ENCODE peak calls at places on chromosomes 3 and 15, in six cellular contexts. U, L, M, G, S and Z are unnamed samples.

GRCh38 chr3:23819599-23820360 is 14.0 kb downstream of the UBE2E1 start:
- DNase-seq in L (no peak), U (no peak), M (no peak), G (no peak), S (no peak), Z (no peak)

GRCh38 chr3:146166450-146167222 is 5.7 kb upstream of the PLOD2 start:
- DNase-seq in L (no peak), G (peak; percentile 37), S (no peak), M (no peak), U (peak; percentile 83), Z (peak; percentile 93)

GRCh38 chr15:75578206-75578947 is 738 bp downstream of the PTPN9 start:
- DNase-seq in S (no peak), L (peak; percentile 27), M (peak; percentile 34), U (no peak), G (no peak), Z (no peak)

GRCh38 chr3:135922903-135923250 is 42.7 kb upstream of the PPP2R3A start:
- DNase-seq in L (no peak), U (no peak), M (no peak), G (no peak), S (no peak), Z (no peak)

GRCh38 chr3:164370970-164371369 is 707.3 kb downstream of the SI start:
- DNase-seq in L (no peak), M (no peak), U (no peak), G (no peak), S (no peak), Z (no peak)

GRCh38 chr3:97821413-97821809 is 400 bp upstream of the CRYBG3 start:
- DNase-seq in G (peak; percentile 84), L (no peak), M (peak; percentile 55), U (no peak), S (no peak), Z (no peak)

GRCh38 chr3:47003461-47004368 is 24.2 kb downstream of the NBEAL2 start:
- DNase-seq in U (no peak), S (no peak), L (no peak), M (no peak), G (no peak), Z (no peak)

GRCh38 chr3:131083190-131083863 is 56.6 kb downstream of the NEK11 start:
- DNase-seq in M (peak; percentile 41), S (no peak), G (no peak), U (no peak), L (no peak), Z (no peak)

GRCh38 chr3:184679056-184679502 is 32.8 kb downstream of the MAGEF1 start:
- DNase-seq in S (no peak), L (peak; percentile 51), U (no peak), G (peak; percentile 47), M (peak; percentile 64), Z (no peak)

GRCh38 chr3:128286691-128287090 is 133.4 kb downstream of the EEFSEC start:
- DNase-seq in M (no peak), L (no peak), U (no peak), G (no peak), S (no peak), Z (peak; percentile 52)

GRCh38 chr15:83200589-83200988 is 7.0 kb downstream of the HDGFL3 start:
- DNase-seq in M (no peak), L (no peak), U (peak; percentile 31), G (peak; percentile 17), S (no peak), Z (no peak)
- H3K9ac ChIP-seq in M (no peak overlapping the region), L (no peak overlapping the region), U (no peak overlapping the region), G (no peak overlapping the region), S (no peak overlapping the region), Z (no peak overlapping the region)

GRCh38 chr15:101583284-101583683 is 68.9 kb downstream of the TM2D3 start:
- DNase-seq in M (no peak), L (no peak), U (no peak), S (no peak), G (no peak), Z (no peak)

GRCh38 chr15:101579766-101580165 is 72.4 kb downstream of the TM2D3 start:
- DNase-seq in M (no peak), L (no peak), G (peak; percentile 25), S (no peak), U (peak; percentile 26), Z (no peak)

GRCh38 chr15:101578443-101578894 is 73.7 kb downstream of the TM2D3 start:
- DNase-seq in M (peak; percentile 78), S (no peak), G (peak; percentile 21), U (no peak), L (no peak), Z (peak; percentile 55)
- H4K91ac ChIP-seq in M (no peak overlapping the region), S (no peak overlapping the region), G (no peak overlapping the region), U (no peak overlapping the region), L (no peak overlapping the region), Z (no peak overlapping the region)

DNA sequence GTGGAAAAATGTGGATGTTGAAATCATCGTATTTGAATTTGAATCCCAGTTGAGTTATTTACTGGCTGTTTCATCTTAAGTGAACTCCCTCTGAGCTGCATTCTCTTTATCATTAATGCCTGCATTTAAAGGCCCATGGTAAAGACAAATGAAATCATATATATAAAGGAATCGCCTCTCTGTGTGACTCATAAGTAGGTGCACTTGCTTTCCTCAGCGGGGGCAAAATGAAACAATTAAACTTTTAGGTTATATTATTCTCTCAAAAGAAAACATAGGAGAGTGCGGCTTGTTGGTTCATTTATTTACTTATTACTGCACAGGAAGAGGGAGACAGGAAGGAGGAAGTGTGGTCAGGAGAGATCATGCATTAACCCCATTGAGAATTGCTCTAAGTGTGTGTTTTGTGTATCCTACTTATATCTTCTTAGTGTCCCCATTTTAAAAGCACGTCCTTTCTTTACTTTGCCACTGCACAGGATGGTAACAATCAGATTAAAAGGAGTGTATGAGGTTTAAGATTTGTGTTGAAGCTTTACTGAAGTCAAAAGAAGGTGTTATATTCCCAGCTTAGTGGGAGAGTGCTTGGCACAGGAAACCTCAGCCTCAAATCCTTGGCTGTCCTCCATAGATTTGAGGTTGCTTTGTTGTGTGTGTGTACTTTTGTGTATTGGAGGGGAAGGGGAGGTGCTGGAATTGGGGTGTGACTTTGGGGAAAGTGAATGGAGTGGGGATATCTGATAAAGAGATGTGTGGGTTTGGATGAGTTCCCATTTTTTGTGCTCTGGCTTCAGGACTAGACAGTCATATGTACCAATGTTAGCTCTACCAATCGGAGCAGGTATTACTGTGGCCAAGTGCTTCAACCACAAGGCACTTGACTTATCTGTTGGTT is 595.8 kb upstream of the NR2F2 start:
- DNase-seq in G (peak; percentile 33), U (no peak), S (no peak), L (no peak), M (no peak), Z (no peak)
- H3K9ac ChIP-seq in G (no peak overlapping the region), U (no peak overlapping the region), S (no peak overlapping the region), L (no peak overlapping the region), M (no peak overlapping the region), Z (no peak overlapping the region)

GRCh38 chr15:46713045-46713444 is 1004.3 kb upstream of the SEMA6D start:
- DNase-seq in S (no peak), G (peak; percentile 10), U (no peak), L (no peak), M (no peak), Z (no peak)
- H4K91ac ChIP-seq in S (no peak overlapping the region), G (no peak overlapping the region), U (no peak overlapping the region), L (no peak overlapping the region), M (no peak overlapping the region), Z (no peak overlapping the region)

GRCh38 chr3:195160257-195160898 is 110.6 kb downstream of the XXYLT1 start:
- DNase-seq in M (no peak), L (no peak), U (peak; percentile 79), G (peak; percentile 86), S (no peak), Z (no peak)
- H3K9ac ChIP-seq in M (no peak overlapping the region), L (no peak overlapping the region), U (peak overlapping the region; percentile 32), G (peak overlapping the region; percentile 64), S (no peak overlapping the region), Z (no peak overlapping the region)

DNA sequence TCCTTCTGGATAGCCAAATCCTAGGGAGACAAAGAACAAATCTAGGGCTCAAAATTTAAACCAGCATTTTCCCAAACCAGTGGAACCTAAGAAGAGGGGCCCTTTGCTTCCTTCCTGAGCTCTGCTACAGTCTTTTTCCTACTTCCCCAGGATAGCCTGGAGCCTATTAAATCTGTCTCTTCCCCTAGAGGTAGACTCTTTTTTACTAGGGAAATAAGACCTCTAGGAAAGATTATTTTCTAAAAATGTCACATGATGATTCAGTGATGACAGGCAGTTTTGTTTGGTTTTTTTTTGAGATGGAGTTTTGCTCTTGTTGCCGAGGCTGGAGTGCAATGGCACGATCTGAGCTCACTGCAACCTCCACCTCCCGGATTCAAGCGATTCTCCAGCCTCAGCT is 18.5 kb downstream of the RMDN3 start:
- DNase-seq in M (no peak), U (no peak), G (no peak), L (no peak), S (no peak), Z (no peak)
- H4K91ac ChIP-seq in M (no peak overlapping the region), U (no peak overlapping the region), G (no peak overlapping the region), L (no peak overlapping the region), S (no peak overlapping the region), Z (no peak overlapping the region)

DNA sequence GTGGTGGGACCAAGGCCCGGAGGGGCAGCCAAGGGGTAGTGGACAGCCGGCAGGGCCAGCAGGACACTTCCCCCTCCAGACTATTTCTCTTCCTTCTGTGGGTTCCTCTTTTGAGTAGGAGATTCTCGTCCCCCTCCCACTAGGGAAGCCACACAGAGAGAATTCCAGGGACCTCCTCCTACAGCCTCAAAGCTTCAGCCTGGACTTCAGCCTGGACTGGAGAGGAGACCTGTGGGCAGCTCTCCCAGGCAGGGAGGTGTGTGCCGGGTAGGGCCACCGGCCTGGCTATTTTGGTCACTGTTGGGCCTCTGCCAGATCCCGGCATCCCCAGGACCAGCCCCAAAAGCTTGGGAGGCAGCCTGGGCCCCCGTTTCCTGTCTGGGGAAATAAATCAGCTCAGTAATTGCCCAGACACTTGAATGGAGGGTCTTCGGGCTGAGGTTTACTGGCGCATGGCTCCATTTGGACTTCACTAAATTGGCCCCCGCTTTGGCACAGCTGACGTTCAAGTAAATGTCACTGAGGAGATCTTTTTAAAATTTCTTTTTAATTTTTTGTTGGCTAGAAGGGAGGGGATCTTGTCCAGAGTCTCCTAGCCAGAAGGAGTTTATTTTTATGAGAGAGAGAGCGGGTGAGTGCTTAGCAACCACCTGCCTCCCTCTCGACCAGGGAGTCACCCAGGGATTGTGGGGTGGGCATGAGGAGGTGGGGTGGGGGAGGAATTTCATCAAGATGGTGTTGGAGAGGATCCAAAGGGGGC is 1.4 kb downstream of the SLC6A6 start:
- DNase-seq in U (no peak), G (peak; percentile 52), M (no peak), L (no peak), S (no peak), Z (no peak)
- H3K9ac ChIP-seq in U (peak overlapping the region; percentile 90), G (peak overlapping the region; percentile 85), M (peak overlapping the region; percentile 90), L (peak overlapping the region; percentile 95), S (peak overlapping the region; percentile 88), Z (peak overlapping the region; percentile 79)